ENCODE peak calls at places on chromosomes 3 and 15, in four cellular contexts. S is cardiac fibroblast, O is AG10803, D is NCI-H1417 treated with DMSO at 0.1 percent for 48 hours. Y is an unnamed sample.

GRCh38 chr3:156161172-156161571 is 40.8 kb downstream of the KCNAB1 start:
- DNase-seq in S (no peak), O (no peak), D (peak), Y (no peak)

GRCh38 chr3:155231792-155232191 is 61.7 kb downstream of the STRIT1 start:
- DNase-seq in D (no peak), S (no peak), O (no peak), Y (no peak)

GRCh38 chr3:52026016-52026415 is 30.3 kb upstream of the RPL29 start:
- DNase-seq in O (no peak), D (no peak), S (no peak), Y (no peak)

GRCh38 chr15:66962522-66962921 is 102.9 kb upstream of the SMAD3 start:
- DNase-seq in O (no peak), D (no peak), S (no peak), Y (no peak)

GRCh38 chr3:60250210-60250609 is 1001.0 kb downstream of the FHIT start:
- DNase-seq in D (no peak), S (peak), O (peak), Y (no peak)

GRCh38 chr3:53236112-53236841 is 19.5 kb downstream of the TKT start:
- DNase-seq in O (peak), S (peak), D (no peak), Y (peak)

GRCh38 chr15:42908538-42908937 is 12.0 kb downstream of the TTBK2 start:
- DNase-seq in S (no peak), D (no peak), O (no peak), Y (no peak)

GRCh38 chr3:176916777-176917176 is 280.5 kb downstream of the TBL1XR1 start:
- DNase-seq in S (no peak), O (no peak), D (peak), Y (no peak)

GRCh38 chr15:59011262-59011947 is 23.9 kb downstream of the RNF111 start:
- DNase-seq in O (no peak), S (no peak), D (no peak), Y (no peak)

GRCh38 chr3:118833075-118833474 is 201.6 kb downstream of the IGSF11 start:
- DNase-seq in D (no peak), S (no peak), O (no peak), Y (no peak)